ENCODE peak calls at places on chromosomes 2 and 18, in eight cellular contexts. T is left ventricle myocardium inferior, G is BE2C, I is SK-N-SH, V is cardiac fibroblast, X is mammary epithelial cell, A is sigmoid colon, Y is right lobe of liver. Q is an unnamed sample.

GRCh38 chr2:163565192-163565591 is 170.6 kb downstream of the FIGN start:
- DNase-seq in Y (no peak), X (peak; percentile 21), T (no peak), V (no peak), G (no peak), I (no peak), A (no peak), Q (no peak)

GRCh38 chr2:169363570-169364150 is 1.3 kb upstream of the LRP2 start:
- DNase-seq in Y (peak; percentile 66), G (no peak), V (peak; percentile 8), A (no peak), T (no peak), X (peak; percentile 1), I (peak; percentile 62), Q (peak; percentile 18)

GRCh38 chr2:39636306-39636705 is 29.4 kb upstream of the TMEM178A start:
- DNase-seq in A (no peak), V (no peak), T (no peak), Y (no peak), I (no peak), X (no peak), G (no peak), Q (no peak)

GRCh38 chr18:9878095-9878494 is 7.7 kb upstream of the TXNDC2 start:
- DNase-seq in I (no peak), V (no peak), A (no peak), T (no peak), X (no peak), Y (no peak), G (no peak), Q (no peak)

GRCh38 chr2:226159875-226160479 is 639.6 kb downstream of the IRS1 start:
- DNase-seq in T (no peak), Y (no peak), A (no peak), X (no peak), G (no peak), V (no peak), I (no peak), Q (no peak)

GRCh38 chr2:232235206-232235605 is 143.3 kb upstream of the ALPP start:
- DNase-seq in V (no peak), A (no peak), T (no peak), I (no peak), Y (no peak), G (no peak), X (no peak), Q (no peak)

GRCh38 chr18:26227051-26227672 is 917 bp downstream of the TAF4B start:
- DNase-seq in T (no peak), V (peak; percentile 22), X (no peak), I (no peak), A (peak; percentile 62), G (peak; percentile 5), Y (no peak), Q (no peak)

GRCh38 chr2:42084231-42084671 is 36.4 kb downstream of the PKDCC start:
- DNase-seq in A (peak; percentile 84), V (peak; percentile 28), I (no peak), G (no peak), T (peak; percentile 38), X (peak; percentile 5), Y (no peak), Q (no peak)

GRCh38 chr2:205766765-205767359 is 84.6 kb downstream of the NRP2 start:
- DNase-seq in T (peak; percentile 57), X (peak; percentile 43), Y (peak; percentile 52), I (peak; percentile 75), V (peak; percentile 75), A (peak; percentile 89), G (peak; percentile 68), Q (peak; percentile 60)

GRCh38 chr18:58967643-58968291 is 103.1 kb downstream of the ZNF532 start:
- DNase-seq in X (no peak), T (no peak), V (no peak), Y (no peak), I (no peak), G (no peak), A (no peak), Q (no peak)

GRCh38 chr2:869894-870293 is 80.8 kb upstream of the SNTG2 start:
- DNase-seq in T (no peak), A (no peak), G (no peak), I (no peak), Y (no peak), V (no peak), X (no peak), Q (no peak)

GRCh38 chr2:126344498-126344897 is 311.5 kb upstream of the GYPC start:
- DNase-seq in Y (no peak), I (no peak), T (no peak), A (no peak), G (no peak), V (no peak), X (no peak), Q (no peak)

GRCh38 chr18:74194691-74195090 is 46.4 kb downstream of the TIMM21 start:
- DNase-seq in V (no peak), X (no peak), G (no peak), T (no peak), I (no peak), Y (no peak), A (no peak), Q (no peak)

GRCh38 chr18:6055711-6056110 is 160.4 kb upstream of the TMEM200C start:
- DNase-seq in I (peak; percentile 3), V (peak; percentile 78), T (no peak), A (no peak), X (no peak), Y (no peak), G (no peak), Q (no peak)

GRCh38 chr2:101843471-101843870 is 146.0 kb downstream of the MAP4K4 start:
- DNase-seq in I (no peak), Y (no peak), T (no peak), X (no peak), V (no peak), G (no peak), A (no peak), Q (no peak)

GRCh38 chr18:32373995-32374394 is 96.7 kb downstream of the GAREM1 start:
- DNase-seq in Y (no peak), T (no peak), A (no peak), V (peak; percentile 73), I (no peak), X (peak; percentile 59), G (no peak), Q (no peak)

GRCh38 chr2:241763551-241764271 is 12.9 kb upstream of the GAL3ST2 start:
- DNase-seq in V (no peak), G (no peak), Y (no peak), A (peak; percentile 21), X (no peak), I (no peak), T (no peak), Q (no peak)

DNA sequence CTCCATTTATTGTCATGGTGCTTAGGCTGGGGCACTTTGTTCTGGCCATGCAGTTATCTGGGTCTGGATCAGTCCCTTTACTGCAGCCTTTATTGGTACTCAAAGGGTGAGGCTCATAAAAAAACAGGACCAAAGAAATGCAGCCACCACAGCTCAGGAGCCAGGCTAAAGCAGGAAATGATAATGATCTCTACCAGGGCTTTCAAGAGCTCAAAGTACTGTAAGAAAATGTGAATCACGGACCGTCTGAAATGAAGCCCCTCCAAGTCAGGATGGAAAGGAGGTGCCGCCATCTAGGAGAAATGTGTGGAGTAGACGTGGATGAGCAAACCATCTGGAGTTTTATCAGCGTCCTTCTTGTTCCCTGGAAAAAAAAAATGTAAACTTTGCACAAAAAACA is 162.4 kb upstream of the ZNF516 start:
- DNase-seq in V (no peak), Y (no peak), X (no peak), T (no peak), I (peak; percentile 46), A (no peak), G (peak; percentile 19), Q (no peak)
- TF ChIP-seq CTCF in V (no peak), Y (no peak), X (no peak), T (no peak), I (no peak), A (no peak), G (peak; percentile 9), Q (no peak)

GRCh38 chr2:170375192-170375591 is 197.2 kb downstream of the MYO3B start:
- DNase-seq in A (no peak), Y (no peak), I (no peak), G (no peak), T (no peak), X (peak; percentile 87), V (no peak), Q (no peak)

GRCh38 chr2:170381678-170382077 is 203.7 kb downstream of the MYO3B start:
- DNase-seq in Y (no peak), G (no peak), T (no peak), A (no peak), V (no peak), X (no peak), I (no peak), Q (no peak)

GRCh38 chr2:170380267-170380666 is 202.3 kb downstream of the MYO3B start:
- DNase-seq in V (no peak), T (no peak), A (no peak), I (no peak), G (no peak), X (no peak), Y (no peak), Q (no peak)

DNA sequence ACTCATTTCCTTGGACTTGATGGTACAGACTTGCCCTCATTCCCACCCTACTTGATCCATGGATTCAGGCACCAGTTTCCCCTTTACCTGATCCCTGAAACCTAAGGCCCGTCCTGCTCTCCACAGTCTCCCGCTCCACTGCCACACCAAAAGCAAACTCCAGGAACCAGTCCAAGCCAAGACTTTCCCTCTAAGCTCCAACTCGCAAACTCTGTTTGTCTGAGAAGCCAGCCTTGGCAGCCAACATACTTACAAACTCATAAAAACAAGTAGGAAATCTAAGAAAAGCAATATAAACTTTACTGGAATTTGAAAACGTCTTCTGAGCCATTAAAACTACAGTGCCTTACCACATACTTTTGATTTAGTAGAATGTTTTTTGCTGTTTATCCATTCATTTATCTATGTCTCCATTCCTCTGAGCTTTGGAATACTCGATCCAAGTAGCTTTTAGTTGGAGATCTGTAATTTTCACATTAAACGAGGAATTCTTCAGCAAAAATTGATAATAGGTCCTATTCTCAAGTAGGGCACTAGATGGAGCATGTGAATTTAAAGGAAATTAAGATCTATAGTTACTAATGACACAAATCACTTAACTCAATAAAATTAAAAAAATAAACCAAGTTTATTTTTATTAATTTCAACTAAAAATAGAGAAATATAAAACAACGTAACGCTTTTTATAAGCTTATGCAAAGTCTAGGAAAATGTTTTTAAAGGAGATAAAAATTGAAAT is 199.7 kb downstream of the MYO3B start:
- DNase-seq in V (peak; percentile 7), X (no peak), G (no peak), T (no peak), A (no peak), Y (no peak), I (no peak), Q (no peak)
- TF ChIP-seq CTCF in V (peak; percentile 14), X (peak; percentile 22), G (no peak), T (no peak), A (no peak), Y (no peak), I (peak; percentile 29), Q (no peak)

GRCh38 chr2:23294238-23294637 is 90.7 kb upstream of the KLHL29 start:
- DNase-seq in Y (no peak), I (no peak), V (no peak), T (no peak), G (peak; percentile 12), X (no peak), A (no peak), Q (no peak)
- TF ChIP-seq CTCF in Y (no peak), I (no peak), V (no peak), T (no peak), G (peak; percentile 33), X (no peak), A (no peak), Q (no peak)

DNA sequence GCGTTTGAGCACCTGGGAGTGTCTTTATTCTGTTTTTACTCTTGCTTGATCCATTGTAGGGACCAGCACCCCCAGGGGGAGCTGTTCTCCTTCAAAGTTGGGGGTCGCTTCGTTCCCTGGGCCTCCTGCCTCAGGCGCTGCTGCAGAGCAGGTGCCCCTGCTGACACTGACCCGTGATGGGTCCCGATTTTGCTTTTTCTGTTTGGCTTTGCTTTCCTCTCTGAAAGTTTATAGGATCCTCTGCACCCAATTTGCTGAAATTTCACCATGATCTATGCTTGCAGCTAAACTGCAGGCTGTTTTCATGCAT is 22.9 kb upstream of the FAHD2A start:
- DNase-seq in Y (no peak), I (no peak), X (no peak), T (no peak), V (no peak), G (no peak), A (no peak), Q (no peak)
- TF ChIP-seq CTCF in Y (no peak), I (peak; percentile 42), X (peak; percentile 17), T (no peak), V (peak; percentile 16), G (no peak), A (no peak), Q (no peak)